ENCODE peak calls at places on chromosome 18, in seven cellular contexts. B, S, Y, M, J, A and V are unnamed samples.

GRCh38 chr18:78410094-78410786 is 569.4 kb upstream of the SALL3 start:
- DNase-seq in M (no peak), A (no peak), J (no peak), S (no peak), Y (no peak), B (no peak), V (no peak)

GRCh38 chr18:52570975-52571374 is 231.0 kb downstream of the DCC start:
- DNase-seq in A (no peak), B (no peak), S (no peak), J (no peak), M (no peak), Y (no peak), V (no peak)

GRCh38 chr18:67794512-67794911 is 278.0 kb upstream of the DSEL start:
- DNase-seq in J (no peak), S (no peak), M (peak), A (no peak), Y (no peak), B (no peak), V (no peak)

GRCh38 chr18:46325836-46326235 is 221.7 kb downstream of the HAUS1 start:
- DNase-seq in B (no peak), S (no peak), M (no peak), A (no peak), J (no peak), Y (peak), V (no peak)

GRCh38 chr18:23460285-23461273 is 7.5 kb downstream of the RIOK3 start:
- DNase-seq in S (no peak), M (no peak), B (no peak), J (no peak), Y (no peak), A (no peak), V (peak)

GRCh38 chr18:78080761-78081160 is 831.1 kb downstream of the GALR1 start:
- DNase-seq in J (no peak), B (no peak), S (no peak), M (no peak), Y (no peak), A (no peak), V (no peak)

GRCh38 chr18:37612941-37613340 is 47.3 kb upstream of the CELF4 start:
- DNase-seq in A (no peak), Y (no peak), S (no peak), B (no peak), J (no peak), M (no peak), V (no peak)

GRCh38 chr18:44552706-44553105 is 128.0 kb upstream of the SETBP1 start:
- DNase-seq in A (no peak), M (no peak), S (no peak), J (no peak), Y (no peak), B (no peak), V (no peak)

GRCh38 chr18:10930078-10930477 is 219.3 kb downstream of the PIEZO2 start:
- DNase-seq in A (no peak), J (no peak), B (no peak), S (no peak), Y (no peak), M (no peak), V (no peak)

GRCh38 chr18:58599106-58599505 is 29.8 kb downstream of the ALPK2 start:
- DNase-seq in Y (no peak), M (no peak), B (no peak), J (no peak), S (no peak), A (no peak), V (no peak)

GRCh38 chr18:34514238-34514637 is 195.9 kb upstream of the DTNA start:
- DNase-seq in Y (no peak), J (no peak), B (no peak), S (no peak), A (no peak), M (no peak), V (no peak)

GRCh38 chr18:71799016-71799673 is 745.0 kb downstream of the CBLN2 start:
- DNase-seq in M (no peak), B (no peak), A (no peak), J (no peak), S (no peak), Y (no peak), V (no peak)

GRCh38 chr18:7548721-7549120 is 18.4 kb upstream of the PTPRM start:
- DNase-seq in J (no peak), Y (no peak), M (no peak), B (no peak), A (no peak), S (no peak), V (no peak)

GRCh38 chr18:22637787-22638186 is 220.1 kb upstream of the CTAGE1 start:
- DNase-seq in J (no peak), M (peak), A (no peak), B (peak), S (no peak), Y (no peak), V (no peak)